ENCODE peak calls at places on chromosome X, in six cellular contexts. One of them, this sample, is unnamed.

GRCh38 chrX:65697173-65697572 is 29.7 kb downstream of the MSN start:
- DNase-seq in neural progenitor cell: no peak
- DNase-seq in upper lobe of left lung: no peak
- DNase-seq in esophagus muscularis mucosa: no peak
- DNase-seq in brain microvascular endothelial cell: peak
- DNase-seq in OCI-LY7: no peak
- DNase-seq in this sample: no peak

GRCh38 chrX:119638725-119639471 is 32.7 kb upstream of the NKRF start:
- DNase-seq in neural progenitor cell: no peak
- DNase-seq in upper lobe of left lung: no peak
- DNase-seq in esophagus muscularis mucosa: no peak
- DNase-seq in brain microvascular endothelial cell: no peak
- DNase-seq in OCI-LY7: no peak
- DNase-seq in this sample: no peak

GRCh38 chrX:41265615-41266014 is 68.3 kb upstream of the DDX3X start:
- DNase-seq in neural progenitor cell: no peak
- DNase-seq in upper lobe of left lung: no peak
- DNase-seq in esophagus muscularis mucosa: no peak
- DNase-seq in brain microvascular endothelial cell: peak
- DNase-seq in OCI-LY7: no peak
- DNase-seq in this sample: no peak

GRCh38 chrX:118521435-118521834 is 25.8 kb downstream of the DOCK11 start:
- DNase-seq in neural progenitor cell: no peak
- DNase-seq in upper lobe of left lung: no peak
- DNase-seq in esophagus muscularis mucosa: no peak
- DNase-seq in brain microvascular endothelial cell: no peak
- DNase-seq in OCI-LY7: no peak
- DNase-seq in this sample: no peak

GRCh38 chrX:136453771-136454170 is 34.0 kb upstream of the BRS3 start:
- DNase-seq in neural progenitor cell: no peak
- DNase-seq in upper lobe of left lung: no peak
- DNase-seq in esophagus muscularis mucosa: no peak
- DNase-seq in brain microvascular endothelial cell: no peak
- DNase-seq in OCI-LY7: no peak
- DNase-seq in this sample: no peak

GRCh38 chrX:65769564-65770292 is 102.3 kb downstream of the MSN start:
- DNase-seq in neural progenitor cell: no peak
- DNase-seq in upper lobe of left lung: no peak
- DNase-seq in esophagus muscularis mucosa: no peak
- DNase-seq in brain microvascular endothelial cell: no peak
- DNase-seq in OCI-LY7: no peak
- DNase-seq in this sample: no peak

GRCh38 chrX:100098660-100099375 is 311.3 kb downstream of the PCDH19 start:
- DNase-seq in neural progenitor cell: no peak
- DNase-seq in upper lobe of left lung: no peak
- DNase-seq in esophagus muscularis mucosa: no peak
- DNase-seq in brain microvascular endothelial cell: no peak
- DNase-seq in OCI-LY7: no peak
- DNase-seq in this sample: no peak

GRCh38 chrX:84469226-84469625 is 33.0 kb downstream of the HDX start:
- DNase-seq in neural progenitor cell: no peak
- DNase-seq in upper lobe of left lung: no peak
- DNase-seq in esophagus muscularis mucosa: no peak
- DNase-seq in brain microvascular endothelial cell: peak
- DNase-seq in OCI-LY7: no peak
- DNase-seq in this sample: peak

GRCh38 chrX:18098704-18099103 is 122.0 kb downstream of the BEND2 start:
- DNase-seq in neural progenitor cell: peak
- DNase-seq in upper lobe of left lung: peak
- DNase-seq in esophagus muscularis mucosa: no peak
- DNase-seq in brain microvascular endothelial cell: no peak
- DNase-seq in OCI-LY7: no peak
- DNase-seq in this sample: peak

GRCh38 chrX:68832101-68832416 is 3.2 kb downstream of the EFNB1 start:
- DNase-seq in neural progenitor cell: peak
- DNase-seq in upper lobe of left lung: no peak
- DNase-seq in esophagus muscularis mucosa: no peak
- DNase-seq in brain microvascular endothelial cell: peak
- DNase-seq in OCI-LY7: peak
- DNase-seq in this sample: peak

GRCh38 chrX:31314921-31315320 is 243.1 kb upstream of the FTHL17 start:
- DNase-seq in neural progenitor cell: no peak
- DNase-seq in upper lobe of left lung: no peak
- DNase-seq in esophagus muscularis mucosa: no peak
- DNase-seq in brain microvascular endothelial cell: peak
- DNase-seq in OCI-LY7: no peak
- DNase-seq in this sample: no peak

GRCh38 chrX:129576539-129576938 is 36.5 kb downstream of the OCRL start:
- DNase-seq in neural progenitor cell: no peak
- DNase-seq in upper lobe of left lung: no peak
- DNase-seq in esophagus muscularis mucosa: no peak
- DNase-seq in brain microvascular endothelial cell: no peak
- DNase-seq in OCI-LY7: no peak
- DNase-seq in this sample: no peak

GRCh38 chrX:65451663-65452062 is 82.9 kb downstream of the LAS1L start:
- DNase-seq in neural progenitor cell: peak
- DNase-seq in upper lobe of left lung: no peak
- DNase-seq in esophagus muscularis mucosa: no peak
- DNase-seq in brain microvascular endothelial cell: peak
- DNase-seq in OCI-LY7: peak
- DNase-seq in this sample: peak

GRCh38 chrX:128078545-128078944 is 26.3 kb upstream of the ACTRT1 start:
- DNase-seq in neural progenitor cell: no peak
- DNase-seq in upper lobe of left lung: no peak
- DNase-seq in esophagus muscularis mucosa: no peak
- DNase-seq in brain microvascular endothelial cell: no peak
- DNase-seq in OCI-LY7: no peak
- DNase-seq in this sample: no peak

GRCh38 chrX:41275661-41276609 is 58.0 kb upstream of the DDX3X start:
- DNase-seq in neural progenitor cell: peak
- DNase-seq in upper lobe of left lung: peak
- DNase-seq in esophagus muscularis mucosa: peak
- DNase-seq in brain microvascular endothelial cell: peak
- DNase-seq in OCI-LY7: peak
- DNase-seq in this sample: peak

GRCh38 chrX:149461746-149462145 is 43.4 kb downstream of the IDS start:
- DNase-seq in neural progenitor cell: no peak
- DNase-seq in upper lobe of left lung: no peak
- DNase-seq in esophagus muscularis mucosa: no peak
- DNase-seq in brain microvascular endothelial cell: no peak
- DNase-seq in OCI-LY7: no peak
- DNase-seq in this sample: no peak

GRCh38 chrX:143634701-143635442 is 1.0 kb downstream of the SLITRK4 start:
- DNase-seq in neural progenitor cell: peak
- DNase-seq in upper lobe of left lung: peak
- DNase-seq in esophagus muscularis mucosa: no peak
- DNase-seq in brain microvascular endothelial cell: no peak
- DNase-seq in OCI-LY7: no peak
- DNase-seq in this sample: peak

GRCh38 chrX:314781-315595 is 3.6 kb downstream of the GTPBP6 start:
- DNase-seq in neural progenitor cell: no peak
- DNase-seq in upper lobe of left lung: no peak
- DNase-seq in esophagus muscularis mucosa: no peak
- DNase-seq in brain microvascular endothelial cell: no peak
- DNase-seq in OCI-LY7: no peak
- DNase-seq in this sample: no peak

GRCh38 chrX:118553042-118553714 is 57.6 kb downstream of the DOCK11 start:
- DNase-seq in neural progenitor cell: no peak
- DNase-seq in upper lobe of left lung: no peak
- DNase-seq in esophagus muscularis mucosa: no peak
- DNase-seq in brain microvascular endothelial cell: no peak
- DNase-seq in OCI-LY7: no peak
- DNase-seq in this sample: no peak

GRCh38 chrX:108114541-108114940 is 23.0 kb downstream of the ATG4A start:
- DNase-seq in neural progenitor cell: no peak
- DNase-seq in upper lobe of left lung: no peak
- DNase-seq in esophagus muscularis mucosa: no peak
- DNase-seq in brain microvascular endothelial cell: no peak
- DNase-seq in OCI-LY7: no peak
- DNase-seq in this sample: no peak

GRCh38 chrX:22987452-22987851 is 12.3 kb upstream of the DDX53 start:
- DNase-seq in neural progenitor cell: no peak
- DNase-seq in upper lobe of left lung: no peak
- DNase-seq in esophagus muscularis mucosa: no peak
- DNase-seq in brain microvascular endothelial cell: no peak
- DNase-seq in OCI-LY7: no peak
- DNase-seq in this sample: no peak

GRCh38 chrX:150155396-150156048 is 207.6 kb upstream of the MAMLD1 start:
- DNase-seq in neural progenitor cell: no peak
- DNase-seq in upper lobe of left lung: no peak
- DNase-seq in esophagus muscularis mucosa: peak
- DNase-seq in brain microvascular endothelial cell: peak
- DNase-seq in OCI-LY7: no peak
- DNase-seq in this sample: peak

GRCh38 chrX:68912113-68912980 is 83.5 kb downstream of the EFNB1 start:
- DNase-seq in neural progenitor cell: peak
- DNase-seq in upper lobe of left lung: peak
- DNase-seq in esophagus muscularis mucosa: no peak
- DNase-seq in brain microvascular endothelial cell: no peak
- DNase-seq in OCI-LY7: no peak
- DNase-seq in this sample: peak

GRCh38 chrX:69173906-69174305 is 8.7 kb upstream of the PJA1 start:
- DNase-seq in neural progenitor cell: peak
- DNase-seq in upper lobe of left lung: peak
- DNase-seq in esophagus muscularis mucosa: peak
- DNase-seq in brain microvascular endothelial cell: no peak
- DNase-seq in OCI-LY7: no peak
- DNase-seq in this sample: no peak

GRCh38 chrX:39753296-39753996 is 344.3 kb downstream of the BCOR start:
- DNase-seq in neural progenitor cell: no peak
- DNase-seq in upper lobe of left lung: no peak
- DNase-seq in esophagus muscularis mucosa: no peak
- DNase-seq in brain microvascular endothelial cell: peak
- DNase-seq in OCI-LY7: no peak
- DNase-seq in this sample: peak

GRCh38 chrX:107324493-107325310 is 118.3 kb downstream of the DNAAF6 start:
- DNase-seq in neural progenitor cell: peak
- DNase-seq in upper lobe of left lung: peak
- DNase-seq in esophagus muscularis mucosa: no peak
- DNase-seq in brain microvascular endothelial cell: peak
- DNase-seq in OCI-LY7: peak
- DNase-seq in this sample: peak

DNA sequence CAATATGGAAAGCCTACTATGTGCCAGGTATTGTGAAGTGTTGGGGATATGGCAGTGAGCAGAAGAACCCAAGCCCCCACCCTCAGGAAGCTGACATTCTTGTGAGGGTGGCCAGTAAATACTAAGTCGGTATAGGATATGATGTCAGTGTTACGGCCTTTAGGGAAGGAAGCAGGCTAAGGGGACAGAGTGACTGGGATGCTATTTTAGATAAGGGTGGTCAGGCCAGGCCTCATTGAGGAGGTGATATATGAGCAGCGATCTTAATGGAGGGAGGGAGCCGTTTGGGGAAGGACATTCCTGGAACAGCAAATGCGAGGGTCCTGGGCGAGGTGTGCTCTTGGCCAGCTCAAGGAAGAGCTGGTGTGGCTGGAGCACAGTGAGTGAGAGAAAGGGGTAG is 2.0 kb downstream of the ATP6AP1 start:
- DNase-seq in neural progenitor cell: no peak
- DNase-seq in upper lobe of left lung: no peak
- DNase-seq in esophagus muscularis mucosa: no peak
- DNase-seq in brain microvascular endothelial cell: no peak
- DNase-seq in OCI-LY7: no peak
- DNase-seq in this sample: no peak
- TF ChIP-seq CTCF in neural progenitor cell: no peak
- TF ChIP-seq CTCF in upper lobe of left lung: no peak
- TF ChIP-seq CTCF in esophagus muscularis mucosa: no peak
- TF ChIP-seq CTCF in brain microvascular endothelial cell: no peak
- TF ChIP-seq CTCF in OCI-LY7: no peak
- TF ChIP-seq CTCF in this sample: no peak

DNA sequence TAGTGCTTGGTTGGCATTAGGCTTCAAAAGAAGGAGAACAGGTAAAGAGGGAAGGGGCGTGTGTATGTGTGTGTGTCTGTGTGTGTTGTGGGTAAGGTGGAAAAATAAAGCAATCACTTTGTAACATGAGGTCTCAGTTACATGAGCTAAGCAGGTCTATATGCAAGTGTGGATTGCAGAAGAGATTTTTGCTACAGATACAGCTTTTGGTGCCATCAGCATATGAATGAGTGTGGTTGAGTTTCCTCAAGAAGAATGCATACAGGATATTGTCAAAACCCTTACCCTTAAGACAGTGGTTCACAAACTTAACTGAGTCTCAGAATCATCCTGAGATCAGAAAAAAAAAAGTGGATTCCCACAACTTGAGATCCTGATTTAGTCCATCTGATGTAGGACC is 220.5 kb upstream of the HTR2C start:
- DNase-seq in neural progenitor cell: no peak
- DNase-seq in upper lobe of left lung: no peak
- DNase-seq in esophagus muscularis mucosa: no peak
- DNase-seq in brain microvascular endothelial cell: no peak
- DNase-seq in OCI-LY7: no peak
- DNase-seq in this sample: no peak
- H3K27ac ChIP-seq in neural progenitor cell: no peak
- H3K27ac ChIP-seq in upper lobe of left lung: no peak
- H3K27ac ChIP-seq in esophagus muscularis mucosa: no peak
- H3K27ac ChIP-seq in brain microvascular endothelial cell: no peak
- H3K27ac ChIP-seq in OCI-LY7: no peak
- H3K27ac ChIP-seq in this sample: no peak

GRCh38 chrX:53580742-53581504 is 105.6 kb downstream of the HUWE1 start:
- DNase-seq in neural progenitor cell: no peak
- DNase-seq in upper lobe of left lung: no peak
- DNase-seq in esophagus muscularis mucosa: no peak
- DNase-seq in brain microvascular endothelial cell: no peak
- DNase-seq in OCI-LY7: no peak
- DNase-seq in this sample: no peak

GRCh38 chrX:53584891-53585290 is 101.6 kb downstream of the HUWE1 start:
- DNase-seq in neural progenitor cell: no peak
- DNase-seq in upper lobe of left lung: no peak
- DNase-seq in esophagus muscularis mucosa: no peak
- DNase-seq in brain microvascular endothelial cell: no peak
- DNase-seq in OCI-LY7: no peak
- DNase-seq in this sample: no peak

GRCh38 chrX:53587795-53588194 is 98.7 kb downstream of the HUWE1 start:
- DNase-seq in neural progenitor cell: no peak
- DNase-seq in upper lobe of left lung: no peak
- DNase-seq in esophagus muscularis mucosa: no peak
- DNase-seq in brain microvascular endothelial cell: no peak
- DNase-seq in OCI-LY7: no peak
- DNase-seq in this sample: no peak

GRCh38 chrX:53583571-53583970 is 102.9 kb downstream of the HUWE1 start:
- DNase-seq in neural progenitor cell: no peak
- DNase-seq in upper lobe of left lung: no peak
- DNase-seq in esophagus muscularis mucosa: no peak
- DNase-seq in brain microvascular endothelial cell: no peak
- DNase-seq in OCI-LY7: no peak
- DNase-seq in this sample: no peak
- H3K4me3 ChIP-seq in neural progenitor cell: no peak
- H3K4me3 ChIP-seq in upper lobe of left lung: no peak
- H3K4me3 ChIP-seq in esophagus muscularis mucosa: no peak
- H3K4me3 ChIP-seq in brain microvascular endothelial cell: no peak
- H3K4me3 ChIP-seq in OCI-LY7: no peak
- H3K4me3 ChIP-seq in this sample: no peak

DNA sequence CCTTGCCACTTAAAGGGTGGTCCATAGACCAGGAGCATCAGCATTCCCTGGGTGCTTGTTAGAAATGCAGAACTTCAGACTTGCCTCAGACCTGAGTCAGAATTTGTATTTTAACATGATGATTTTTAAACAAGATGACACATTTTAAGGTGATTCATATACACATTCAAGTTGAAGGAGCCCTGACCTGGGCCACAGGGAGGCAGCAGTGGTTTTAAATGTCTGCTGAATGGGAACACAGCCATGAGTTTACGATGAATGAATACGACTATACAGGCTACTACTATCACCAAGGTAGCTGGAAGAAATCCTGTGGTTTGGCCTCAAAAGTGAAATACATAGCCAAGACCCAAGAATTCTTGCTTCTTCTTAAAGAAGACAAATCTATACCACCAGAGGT is 2.9 kb downstream of the HDAC8 start:
- DNase-seq in neural progenitor cell: no peak
- DNase-seq in upper lobe of left lung: no peak
- DNase-seq in esophagus muscularis mucosa: no peak
- DNase-seq in brain microvascular endothelial cell: peak
- DNase-seq in OCI-LY7: no peak
- DNase-seq in this sample: no peak
- TF ChIP-seq CTCF in neural progenitor cell: no peak
- TF ChIP-seq CTCF in upper lobe of left lung: no peak
- TF ChIP-seq CTCF in esophagus muscularis mucosa: no peak
- TF ChIP-seq CTCF in brain microvascular endothelial cell: peak
- TF ChIP-seq CTCF in OCI-LY7: no peak
- TF ChIP-seq CTCF in this sample: no peak

This sample was measured in hepatocyte.